ENCODE peak calls at places on chromosomes 12 and 14, in four cellular contexts. A, C, V and T are unnamed samples. For H3K27me3, the result is how much of the 10 kb centered on the place peaks cover.

GRCh38 chr14:26522985-26523384 is 74.8 kb downstream of the NOVA1 start:
- DNase-seq in C (no peak), V (no peak), A (no peak), T (no peak)

GRCh38 chr12:91289072-91289471 is 106.5 kb upstream of the DCN start:
- DNase-seq in C (no peak), V (no peak), A (no peak), T (no peak)

GRCh38 chr12:63809566-63809965 is 29.9 kb downstream of the RXYLT1 start:
- DNase-seq in A (no peak), C (no peak), V (no peak), T (no peak)

GRCh38 chr14:90139199-90139598 is 77.4 kb downstream of the KCNK13 start:
- DNase-seq in A (no peak), V (no peak), C (no peak), T (no peak)

GRCh38 chr14:42112108-42112507 is 505.4 kb downstream of the LRFN5 start:
- DNase-seq in A (no peak), C (no peak), V (no peak), T (no peak)

GRCh38 chr12:22046968-22047390 is 961 bp downstream of the CMAS start:
- DNase-seq in A (no peak), V (no peak), C (no peak), T (no peak)

GRCh38 chr14:93720076-93720815 is 68.0 kb downstream of the PRIMA1 start:
- DNase-seq in V (no peak), C (no peak), A (peak), T (no peak)

GRCh38 chr12:5434647-5434968 is 2.7 kb downstream of the NTF3 start:
- DNase-seq in A (no peak), V (no peak), C (no peak), T (no peak)

GRCh38 chr14:70670992-70671651 is 29.4 kb downstream of the TTC9 start:
- DNase-seq in C (no peak), V (no peak), A (no peak), T (no peak)

DNA sequence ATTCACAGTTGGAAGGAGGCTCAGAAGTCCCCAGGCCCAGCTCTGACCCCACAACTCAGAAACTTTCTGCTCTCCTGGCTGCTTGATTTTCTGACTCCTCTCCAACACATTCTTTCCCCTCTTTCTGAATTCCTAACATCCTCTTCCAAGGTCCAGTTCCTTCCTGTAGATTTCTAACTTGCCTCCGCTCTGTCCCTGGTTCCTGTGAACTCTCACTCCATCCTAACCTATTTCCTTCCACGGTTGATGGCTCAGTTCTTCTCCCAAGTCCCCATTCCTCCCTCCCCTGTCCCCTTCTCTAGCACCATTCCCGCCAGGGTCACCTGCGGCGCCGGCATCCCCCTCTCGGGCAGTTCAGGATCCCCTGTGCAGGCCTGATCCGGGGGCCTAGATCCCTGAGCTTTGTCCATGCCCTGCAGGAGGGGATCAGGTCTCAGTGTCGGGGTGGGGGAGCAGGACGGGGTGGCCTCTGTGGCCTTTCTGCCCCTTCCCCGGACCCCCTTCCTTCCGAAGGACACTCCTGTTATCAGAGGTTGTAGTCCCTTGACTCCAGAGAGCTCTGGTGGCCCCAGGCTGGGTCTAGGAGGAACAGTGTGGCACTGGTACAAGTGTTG is 6.0 kb upstream of the SLC22A17 start:
- DNase-seq in C (no peak), A (peak), V (no peak), T (no peak)
- H3K27me3 ChIP-seq in C (under half), A (half or more), V (under half), T (under half)

GRCh38 chr14:66606826-66607225 is 98.9 kb downstream of the GPHN start:
- DNase-seq in C (no peak), A (no peak), V (no peak), T (no peak)

GRCh38 chr14:66613344-66613743 is 105.4 kb downstream of the GPHN start:
- DNase-seq in C (no peak), A (no peak), V (no peak), T (no peak)

DNA sequence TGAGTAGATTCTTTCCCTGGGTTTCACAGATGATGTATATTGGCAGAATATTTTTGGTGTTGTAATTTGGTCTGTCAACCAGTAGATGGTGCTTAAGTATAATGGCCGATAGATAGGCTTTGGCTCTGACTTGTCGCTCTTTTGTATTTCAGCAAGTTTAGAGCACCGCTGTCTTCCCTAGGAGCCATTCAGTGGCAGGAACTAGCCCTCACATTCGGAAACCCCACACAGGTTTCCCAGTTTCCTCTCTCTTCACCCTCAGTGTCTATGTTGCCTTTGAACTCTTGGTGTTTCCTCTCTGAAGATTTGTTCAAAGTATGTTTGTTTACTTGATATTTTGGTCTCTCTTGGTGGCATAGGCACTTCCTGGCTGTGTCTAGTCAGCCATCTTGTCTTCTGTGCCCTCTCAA is 102.2 kb downstream of the GPHN start:
- DNase-seq in C (no peak), A (no peak), V (peak), T (no peak)
- TF ChIP-seq CTCF in C (no peak), A (no peak), V (peak), T (no peak)

GRCh38 chr14:100733152-100733850 is 6.6 kb downstream of the DLK1 start:
- DNase-seq in A (no peak), C (peak), V (no peak), T (no peak)
- H3K27me3 ChIP-seq in A (under half), C (under half), V (under half), T (under half)

DNA sequence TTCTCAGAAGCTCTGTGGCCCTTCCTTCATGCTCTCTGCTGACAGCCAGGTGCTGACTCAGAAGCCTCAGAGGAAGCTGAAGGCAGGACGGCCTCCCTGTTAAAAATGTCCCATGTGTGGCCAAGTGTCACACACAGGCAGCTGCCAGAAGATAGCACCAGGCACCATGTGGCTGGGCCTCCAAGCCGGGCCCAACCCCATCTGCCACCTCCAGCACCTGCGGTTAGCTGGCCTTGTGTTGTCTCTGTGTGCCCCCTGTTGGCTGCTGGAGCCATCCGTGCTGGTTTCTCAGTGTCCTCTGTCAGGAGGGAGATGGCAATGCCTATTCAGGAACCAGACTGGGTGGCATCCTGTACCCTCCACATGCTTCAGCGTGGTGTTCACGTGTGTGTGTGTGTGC is 63.2 kb downstream of the TSPAN11 start:
- DNase-seq in C (no peak), A (no peak), V (no peak), T (no peak)
- TF ChIP-seq CTCF in C (no peak), A (no peak), V (peak), T (no peak)

GRCh38 chr12:131134523-131135310 is 181.0 kb downstream of the ADGRD1 start:
- DNase-seq in C (no peak), V (no peak), A (peak), T (no peak)
- H3K27me3 ChIP-seq in C (under half), V (under half), A (under half), T (under half)

GRCh38 chr12:132284071-132284492 is 45.3 kb downstream of the GALNT9 start:
- DNase-seq in C (no peak), V (no peak), A (no peak), T (no peak)
- TF ChIP-seq CTCF in C (peak), V (no peak), A (no peak), T (no peak)

DNA sequence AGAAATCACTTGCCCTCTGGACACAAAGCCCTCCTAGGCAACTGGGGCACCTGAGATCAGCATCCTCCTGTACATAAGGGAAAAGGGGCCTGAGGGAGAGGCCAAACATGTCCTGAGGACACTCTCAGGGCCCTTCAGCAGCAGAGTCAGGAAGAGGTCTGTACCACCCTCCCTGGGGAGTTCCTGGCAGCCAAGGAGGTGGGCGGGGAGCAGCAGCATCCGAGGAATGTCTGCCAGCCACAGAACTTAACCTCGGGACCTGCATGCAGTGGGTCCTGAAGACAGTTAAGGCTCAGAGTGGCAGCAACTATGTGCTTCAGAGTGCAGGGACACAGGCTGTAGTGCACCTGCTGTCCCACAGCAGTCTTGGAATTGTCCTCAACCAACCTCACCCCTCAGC is 62.1 kb downstream of the SPTB start:
- DNase-seq in V (no peak), C (no peak), A (no peak), T (no peak)
- H3K27me3 ChIP-seq in V (under half), C (under half), A (under half), T (under half)

GRCh38 chr14:39154594-39155189 is 15.4 kb downstream of the TRAPPC6B start:
- DNase-seq in V (no peak), C (no peak), A (no peak), T (no peak)
- TF ChIP-seq CTCF in V (no peak), C (no peak), A (no peak), T (no peak)

GRCh38 chr14:36664322-36665193 is 2.9 kb downstream of the PAX9 start:
- DNase-seq in A (no peak), V (no peak), C (no peak), T (no peak)
- H3K27me3 ChIP-seq in A (half or more), V (under half), C (half or more), T (half or more)

GRCh38 chr14:57295261-57295660 is 26.5 kb downstream of the AP5M1 start:
- DNase-seq in C (no peak), A (no peak), V (no peak), T (no peak)

GRCh38 chr14:57297852-57298251 is 29.1 kb downstream of the AP5M1 start:
- DNase-seq in V (no peak), A (no peak), C (no peak), T (no peak)

GRCh38 chr14:57291692-57292647 is 23.2 kb downstream of the AP5M1 start:
- DNase-seq in C (no peak), A (no peak), V (no peak), T (no peak)

GRCh38 chr14:57290753-57291152 is 22.0 kb downstream of the AP5M1 start:
- DNase-seq in A (no peak), V (no peak), C (no peak), T (no peak)

DNA sequence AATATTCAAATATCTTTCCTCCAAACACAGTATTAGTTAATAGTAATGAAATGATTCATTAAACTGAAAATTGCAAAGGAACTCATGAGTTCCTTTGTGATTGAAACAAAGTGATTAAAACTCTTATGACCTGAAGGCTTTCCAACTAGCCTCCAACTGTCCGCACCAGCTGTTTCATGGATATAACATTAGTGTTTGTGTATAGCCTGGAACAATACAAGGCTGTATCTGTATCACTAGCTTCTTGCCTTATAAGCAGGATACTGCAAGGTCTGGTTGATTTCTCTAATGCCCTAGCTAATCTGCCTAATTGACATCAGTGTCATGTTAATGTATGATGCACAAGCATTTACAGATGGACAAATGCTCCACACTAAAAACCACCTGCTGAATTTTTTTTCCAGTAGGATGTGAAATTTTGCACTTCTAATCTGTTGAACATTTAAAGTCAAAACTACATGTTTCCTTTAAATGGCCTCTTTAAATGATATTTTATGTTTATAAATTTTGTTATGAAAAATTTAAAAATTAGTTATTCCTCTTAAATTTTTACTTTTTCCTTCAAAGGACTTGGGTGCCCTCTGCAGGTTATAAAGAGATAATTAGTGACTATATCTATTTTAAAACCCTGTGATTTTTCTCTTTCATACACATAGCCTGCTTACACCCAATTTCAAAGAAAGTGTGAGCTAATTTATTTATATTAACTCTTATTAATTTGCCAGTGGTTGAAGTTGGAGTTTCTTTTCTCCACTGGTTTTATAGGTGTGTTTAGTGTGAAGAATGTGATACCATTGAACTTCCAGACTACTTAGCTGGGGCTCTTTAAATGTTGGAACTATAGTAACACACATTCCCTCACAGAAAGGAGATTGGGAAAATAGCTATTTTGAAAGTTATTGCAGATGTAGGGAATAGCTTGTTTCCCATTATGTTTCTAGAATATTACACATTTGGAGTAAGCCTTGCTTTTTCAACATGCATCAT is 25.4 kb downstream of the AP5M1 start:
- DNase-seq in C (no peak), A (no peak), V (no peak), T (no peak)
- TF ChIP-seq CTCF in C (peak), A (no peak), V (peak), T (no peak)